ENCODE peak calls at places on chromosome 20, in seven cellular contexts. B is activated CD4-positive, CD25-positive, alpha-beta regulatory T cell; U is NT2/D1; O is posterior cingulate gyrus; W is endothelial cell of umbilical vein; P is endothelial cell; A is body of pancreas. E is an unnamed sample.

GRCh38 chr20:11891081-11891826 is 26.4 kb upstream of the BTBD3 start:
- DNase-seq in B (no peak), U (no peak), O (peak), W (peak), P (peak), A (peak), E (peak)

GRCh38 chr20:37347891-37348642 is 2.1 kb downstream of the SRC start:
- DNase-seq in B (no peak), U (no peak), O (no peak), W (no peak), P (no peak), A (no peak), E (no peak)

GRCh38 chr20:46230811-46231282 is 77.5 kb downstream of the CDH22 start:
- DNase-seq in B (no peak), U (peak), O (no peak), W (peak), P (peak), A (no peak), E (no peak)

GRCh38 chr20:61777773-61778484 is 287.8 kb downstream of the TAF4 start:
- DNase-seq in B (no peak), U (no peak), O (no peak), W (no peak), P (no peak), A (no peak), E (no peak)

GRCh38 chr20:51452734-51453133 is 89.8 kb downstream of the NFATC2 start:
- DNase-seq in B (no peak), U (no peak), O (no peak), W (no peak), P (no peak), A (no peak), E (no peak)

GRCh38 chr20:1302578-1303541 is 26.1 kb downstream of the SDCBP2 start:
- DNase-seq in B (no peak), U (no peak), O (no peak), W (no peak), P (no peak), A (no peak), E (no peak)

GRCh38 chr20:1072258-1072657 is 46.1 kb upstream of the PSMF1 start:
- DNase-seq in B (no peak), U (no peak), O (no peak), W (no peak), P (no peak), A (no peak), E (no peak)

GRCh38 chr20:51640743-51641142 is 98.2 kb upstream of the NFATC2 start:
- DNase-seq in B (no peak), U (no peak), O (no peak), W (no peak), P (no peak), A (no peak), E (no peak)

GRCh38 chr20:46351357-46352058 is 43.2 kb upstream of the CDH22 start:
- DNase-seq in B (no peak), U (no peak), O (no peak), W (no peak), P (no peak), A (no peak), E (no peak)

GRCh38 chr20:43457640-43458421 is at the start of gene SRSF6:
- DNase-seq in B (peak), U (peak), O (peak), W (peak), P (peak), A (peak), E (peak)

E was measured in mesothelial cell of epicardium.